ENCODE peak calls at places on chromosomes 2 and 18, in five cellular contexts. M is BE2C, J is upper lobe of right lung, P is brain microvascular endothelial cell, U is astrocyte. Y is an unnamed sample.

GRCh38 chr18:76494181-76494540 is 881 bp downstream of the ZNF516 start:
- DNase-seq in M (peak; percentile 44), J (no peak), P (no peak), U (peak; percentile 32), Y (no peak)

GRCh38 chr2:237869357-237870102 is 10.1 kb downstream of the RAMP1 start:
- DNase-seq in U (no peak), P (no peak), J (peak; percentile 49), M (no peak), Y (no peak)

GRCh38 chr2:239382384-239382880 is 18.4 kb downstream of the HDAC4 start:
- DNase-seq in U (no peak), M (peak; percentile 6), J (no peak), P (no peak), Y (no peak)

GRCh38 chr2:39091063-39091462 is 29.8 kb downstream of the SOS1 start:
- DNase-seq in P (no peak), J (no peak), U (no peak), M (no peak), Y (no peak)

GRCh38 chr18:42053188-42053781 is 98.3 kb downstream of the PIK3C3 start:
- DNase-seq in M (peak; percentile 52), J (no peak), P (peak; percentile 29), U (peak; percentile 33), Y (no peak)

GRCh38 chr2:174117951-174118930 is 130.1 kb downstream of the OLA1 start:
- DNase-seq in P (peak; percentile 86), J (no peak), U (peak; percentile 80), M (no peak), Y (peak; percentile 72)

GRCh38 chr2:132923787-132924186 is 253.8 kb upstream of the LYPD1 start:
- DNase-seq in M (peak; percentile 3), P (peak; percentile 81), U (peak; percentile 78), J (no peak), Y (no peak)

GRCh38 chr18:13217466-13217961 is 1.0 kb upstream of the LDLRAD4 start:
- DNase-seq in P (no peak), M (peak; percentile 49), U (peak; percentile 18), J (peak; percentile 76), Y (no peak)

GRCh38 chr2:86274265-86274917 is 63.0 kb downstream of the REEP1 start:
- DNase-seq in M (no peak), U (peak; percentile 70), P (peak; percentile 64), J (no peak), Y (no peak)

GRCh38 chr2:120820263-120820884 is 84.7 kb downstream of the GLI2 start:
- DNase-seq in J (no peak), P (peak; percentile 25), M (peak; percentile 40), U (peak; percentile 82), Y (no peak)

GRCh38 chr2:230324503-230324902 is 2.5 kb upstream of the SP140L start:
- DNase-seq in J (no peak), P (no peak), U (no peak), M (no peak), Y (no peak)

GRCh38 chr2:3500326-3500899 is 18.9 kb downstream of the ADI1 start:
- DNase-seq in P (no peak), M (no peak), J (no peak), U (no peak), Y (no peak)

GRCh38 chr2:108587621-108588020 is 53.4 kb downstream of the LIMS1 start:
- DNase-seq in P (peak; percentile 86), M (no peak), J (no peak), U (peak; percentile 93), Y (no peak)

GRCh38 chr18:63683890-63684289 is 18.9 kb upstream of the SERPINB11 start:
- DNase-seq in M (no peak), U (no peak), J (no peak), P (no peak), Y (no peak)

GRCh38 chr2:8592736-8593135 is 89.1 kb upstream of the ID2 start:
- DNase-seq in J (peak; percentile 42), M (no peak), P (no peak), U (no peak), Y (no peak)

GRCh38 chr2:105241443-105241842 is at the start of gene GPR45:
- DNase-seq in J (no peak), M (no peak), U (no peak), P (no peak), Y (no peak)

GRCh38 chr2:136118819-136119716 is 1.1 kb upstream of the CXCR4 start:
- DNase-seq in P (no peak), M (peak; percentile 27), J (peak; percentile 87), U (no peak), Y (no peak)

GRCh38 chr2:27306657-27307544 is 1.3 kb downstream of the UCN start:
- DNase-seq in U (no peak), M (peak; percentile 40), J (no peak), P (no peak), Y (no peak)

GRCh38 chr2:25981596-25982272 is 563 bp downstream of the KIF3C start:
- DNase-seq in J (peak; percentile 68), U (no peak), M (no peak), P (no peak), Y (no peak)

GRCh38 chr2:176128172-176129012 is 1.1 kb upstream of the HOXD8 start:
- DNase-seq in J (no peak), P (no peak), U (no peak), M (no peak), Y (no peak)

GRCh38 chr2:216775043-216775453 is 79.7 kb upstream of the IGFBP5 start:
- DNase-seq in J (no peak), M (peak; percentile 87), P (peak; percentile 93), U (peak; percentile 99), Y (peak; percentile 50)

GRCh38 chr2:74871414-74871813 is 37.5 kb downstream of the HK2 start:
- DNase-seq in P (no peak), J (peak; percentile 22), U (no peak), M (no peak), Y (no peak)

GRCh38 chr2:74869522-74869921 is 35.6 kb downstream of the HK2 start:
- DNase-seq in J (no peak), U (no peak), P (no peak), M (no peak), Y (no peak)

GRCh38 chr2:74873041-74873440 is 39.1 kb downstream of the HK2 start:
- DNase-seq in M (no peak), U (no peak), P (no peak), J (no peak), Y (no peak)

GRCh38 chr2:74873678-74874640 is 40.0 kb downstream of the HK2 start:
- DNase-seq in J (peak; percentile 51), U (no peak), M (no peak), P (no peak), Y (no peak)

DNA sequence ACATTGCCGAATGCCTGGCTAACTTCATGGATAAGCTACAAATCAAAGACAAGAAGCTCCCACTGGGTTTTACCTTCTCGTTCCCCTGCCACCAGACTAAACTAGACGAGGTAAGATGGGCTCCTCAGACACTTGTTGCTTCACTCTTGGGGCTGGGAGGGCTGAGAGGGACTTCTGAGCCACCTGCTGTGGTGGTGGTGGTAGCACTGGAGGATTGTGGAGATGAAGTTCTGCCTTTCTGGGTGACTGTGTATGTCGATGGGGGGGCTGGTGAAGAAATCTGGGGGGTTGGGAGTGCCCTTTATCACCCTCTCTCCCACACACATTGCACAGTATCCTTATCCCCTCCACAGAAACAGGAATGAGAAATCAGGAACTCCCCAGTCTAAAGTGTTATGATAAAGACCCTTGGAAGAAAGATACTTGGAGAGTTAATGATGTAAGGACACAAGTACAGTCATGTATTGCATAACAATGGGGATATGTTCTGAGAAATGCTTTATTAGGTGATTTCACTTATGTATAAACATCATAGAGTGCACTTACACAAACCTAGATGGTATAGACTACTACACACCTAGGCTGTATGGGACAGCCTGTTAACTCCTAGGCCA is 38.5 kb downstream of the HK2 start:
- DNase-seq in J (peak; percentile 54), U (no peak), M (no peak), P (no peak), Y (no peak)
- H3K36me3 ChIP-seq in J (peaks cover 12% of the 10 kb centered on the region), U (no peaks in the 10 kb centered on the region), M (peaks cover 20% of the 10 kb centered on the region), P (no peaks in the 10 kb centered on the region), Y (peaks cover 6% of the 10 kb centered on the region)

GRCh38 chr2:191231995-191232394 is 13.2 kb upstream of the MYO1B start:
- DNase-seq in P (no peak), U (no peak), M (no peak), J (no peak), Y (no peak)
- TF ChIP-seq CTCF in P (peak; percentile 53), U (peak; percentile 45), M (peak; percentile 51), J (peak; percentile 53), Y (peak; percentile 69)

GRCh38 chr2:112229365-112229764 is 25.5 kb downstream of the ZC3H8 start:
- DNase-seq in J (no peak), U (no peak), P (no peak), M (no peak), Y (no peak)
- H3K36me3 ChIP-seq in J (peaks cover 1% of the 10 kb centered on the region), U (no peaks in the 10 kb centered on the region), P (no peaks in the 10 kb centered on the region), M (peaks cover 7% of the 10 kb centered on the region), Y (peaks cover 1% of the 10 kb centered on the region)

GRCh38 chr2:131148426-131148825 is 43.3 kb downstream of the PLEKHB2 start:
- DNase-seq in J (no peak), U (no peak), M (peak; percentile 52), P (no peak), Y (no peak)
- TF ChIP-seq CTCF in J (no peak), U (no peak), M (peak; percentile 41), P (no peak), Y (no peak)

GRCh38 chr2:127511090-127511489 is 15.2 kb downstream of the IWS1 start:
- DNase-seq in J (no peak), M (no peak), P (no peak), U (no peak), Y (no peak)
- H3K36me3 ChIP-seq in J (peaks cover 16% of the 10 kb centered on the region), M (no peaks in the 10 kb centered on the region), P (peaks cover 7% of the 10 kb centered on the region), U (peaks cover 10% of the 10 kb centered on the region), Y (peaks cover 3% of the 10 kb centered on the region)

GRCh38 chr2:68363731-68364130 is 1.4 kb upstream of the PLEK start:
- DNase-seq in J (no peak), M (no peak), U (no peak), P (no peak), Y (no peak)

GRCh38 chr2:68367918-68368656 is 3.0 kb downstream of the PLEK start:
- DNase-seq in P (no peak), J (no peak), U (no peak), M (no peak), Y (no peak)

GRCh38 chr2:68366083-68366560 is 1.0 kb downstream of the PLEK start:
- DNase-seq in P (no peak), M (no peak), J (no peak), U (no peak), Y (no peak)

GRCh38 chr2:68362749-68363148 is 2.3 kb upstream of the PLEK start:
- DNase-seq in J (no peak), P (no peak), U (no peak), M (no peak), Y (no peak)

DNA sequence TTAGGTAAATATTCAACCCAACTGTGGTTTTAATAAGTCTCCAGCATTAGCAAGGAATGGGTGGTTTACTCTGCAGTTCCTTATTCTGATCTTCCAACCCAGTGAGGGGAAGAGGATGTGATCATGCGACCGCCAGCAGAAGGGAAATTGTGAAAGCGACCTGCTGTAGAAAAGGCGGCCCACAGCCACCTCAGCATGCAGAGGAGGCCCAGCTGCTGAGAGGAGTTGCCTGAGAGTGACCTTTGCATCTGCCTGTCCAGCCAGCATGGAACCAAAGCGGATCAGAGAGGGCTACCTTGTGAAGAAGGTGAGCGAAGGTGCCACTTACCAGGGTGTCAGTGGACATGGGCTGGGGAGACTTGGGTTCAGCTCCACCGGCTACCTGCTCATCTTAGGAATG is at the start of gene PLEK:
- DNase-seq in J (peak; percentile 77), M (no peak), U (no peak), P (no peak), Y (no peak)
- TF ChIP-seq CTCF in J (no peak), M (no peak), U (no peak), P (no peak), Y (no peak)